ENCODE peak calls at places on chromosomes 12 and 14, in five cellular contexts. A is gastrocnemius medialis, V is A549, I is breast epithelium, W is H54. E is an unnamed sample.

GRCh38 chr14:103103461-103104388 is 9.2 kb downstream of the EXOC3L4 start:
- DNase-seq in W (peak; percentile 98), V (peak; percentile 88), I (no peak), A (no peak), E (peak; percentile 88)

GRCh38 chr12:23561536-23561935 is 387.9 kb downstream of the SOX5 start:
- DNase-seq in V (no peak), W (no peak), A (no peak), I (no peak), E (no peak)

GRCh38 chr12:31324845-31325523 is 966 bp downstream of the SINHCAF start:
- DNase-seq in V (peak; percentile 25), I (peak; percentile 63), A (peak; percentile 8), W (peak; percentile 32), E (peak; percentile 83)

GRCh38 chr14:96119947-96120346 is 80.8 kb downstream of the C14orf132 start:
- DNase-seq in I (no peak), W (no peak), A (no peak), V (no peak), E (no peak)

GRCh38 chr12:15522574-15523187 is 200.4 kb downstream of the PTPRO start:
- DNase-seq in V (peak; percentile 21), W (no peak), A (no peak), I (no peak), E (no peak)

GRCh38 chr12:47753021-47754001 is 5.4 kb downstream of the RAPGEF3 start:
- DNase-seq in W (no peak), V (no peak), I (peak; percentile 85), A (peak; percentile 92), E (no peak)

GRCh38 chr14:87175175-87175574 is 817.8 kb downstream of the GALC start:
- DNase-seq in I (no peak), V (no peak), W (no peak), A (no peak), E (no peak)

GRCh38 chr12:31362759-31363415 is 36.9 kb upstream of the SINHCAF start:
- DNase-seq in V (no peak), W (no peak), I (no peak), A (no peak), E (no peak)

GRCh38 chr12:111287125-111287900 is 81.6 kb downstream of the PHETA1 start:
- DNase-seq in I (no peak), W (no peak), A (no peak), V (no peak), E (no peak)

GRCh38 chr12:62653740-62654139 is 187.1 kb downstream of the MON2 start:
- DNase-seq in A (no peak), I (no peak), V (no peak), W (no peak), E (no peak)

GRCh38 chr14:74459289-74459946 is 33.4 kb upstream of the SYNDIG1L start:
- DNase-seq in W (peak; percentile 65), V (peak; percentile 51), A (no peak), I (no peak), E (no peak)

GRCh38 chr12:7075518-7075917 is 15.0 kb downstream of the C1S start:
- DNase-seq in W (no peak), A (no peak), V (no peak), I (no peak), E (no peak)
- TF ChIP-seq POLR2A in W (no peak), A (no peak), V (no peak), I (no peak), E (no peak)

GRCh38 chr12:24697769-24698168 is 251.1 kb downstream of the BCAT1 start:
- DNase-seq in V (no peak), I (no peak), A (no peak), W (no peak), E (no peak)
- TF ChIP-seq POLR2A in V (no peak), I (no peak), A (no peak), W (no peak), E (no peak)

GRCh38 chr12:4283512-4284255 is 10.1 kb downstream of the CCND2 start:
- DNase-seq in V (no peak), A (no peak), W (no peak), I (no peak), E (no peak)

GRCh38 chr12:4285070-4285469 is 11.5 kb downstream of the CCND2 start:
- DNase-seq in A (no peak), I (no peak), W (no peak), V (no peak), E (no peak)

GRCh38 chr12:4286228-4286627 is 12.7 kb downstream of the CCND2 start:
- DNase-seq in V (no peak), A (no peak), I (no peak), W (no peak), E (no peak)

GRCh38 chr12:4282892-4283511 is 9.4 kb downstream of the CCND2 start:
- DNase-seq in I (no peak), W (no peak), A (no peak), V (no peak), E (no peak)

DNA sequence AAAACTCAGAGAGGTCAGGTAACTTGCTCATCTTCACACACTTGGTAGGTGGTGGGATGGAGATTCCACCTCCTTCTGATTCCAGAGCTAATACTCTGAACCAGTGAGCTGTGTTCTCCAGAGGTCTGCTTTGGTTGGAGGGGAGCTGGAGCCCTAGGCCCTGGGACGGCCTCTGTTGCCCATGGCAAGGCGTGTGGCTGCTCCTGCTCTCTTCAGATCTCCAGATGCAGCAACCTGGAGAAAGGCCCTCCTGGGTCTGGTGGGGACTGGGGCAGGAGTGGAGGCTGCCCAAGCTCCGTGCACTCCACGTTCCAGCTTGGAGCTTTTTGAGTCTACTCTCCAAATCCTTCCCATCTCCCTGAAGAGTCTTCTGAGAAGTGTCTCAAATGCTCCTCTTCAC is 10.7 kb downstream of the CCND2 start:
- DNase-seq in W (no peak), V (no peak), A (no peak), I (no peak), E (no peak)
- TF ChIP-seq POLR2A in W (no peak), V (no peak), A (no peak), I (no peak), E (no peak)

GRCh38 chr14:83975435-83976222 is 1554.3 kb upstream of the FLRT2 start:
- DNase-seq in W (no peak), V (no peak), I (no peak), A (no peak), E (peak; percentile 27)

GRCh38 chr14:83974647-83975163 is 1555.2 kb upstream of the FLRT2 start:
- DNase-seq in A (no peak), V (no peak), I (no peak), W (no peak), E (no peak)

GRCh38 chr14:83969998-83970397 is 1559.9 kb upstream of the FLRT2 start:
- DNase-seq in V (no peak), I (no peak), W (no peak), A (no peak), E (no peak)
- TF ChIP-seq POLR2A in V (no peak), I (no peak), W (no peak), A (no peak), E (no peak)

DNA sequence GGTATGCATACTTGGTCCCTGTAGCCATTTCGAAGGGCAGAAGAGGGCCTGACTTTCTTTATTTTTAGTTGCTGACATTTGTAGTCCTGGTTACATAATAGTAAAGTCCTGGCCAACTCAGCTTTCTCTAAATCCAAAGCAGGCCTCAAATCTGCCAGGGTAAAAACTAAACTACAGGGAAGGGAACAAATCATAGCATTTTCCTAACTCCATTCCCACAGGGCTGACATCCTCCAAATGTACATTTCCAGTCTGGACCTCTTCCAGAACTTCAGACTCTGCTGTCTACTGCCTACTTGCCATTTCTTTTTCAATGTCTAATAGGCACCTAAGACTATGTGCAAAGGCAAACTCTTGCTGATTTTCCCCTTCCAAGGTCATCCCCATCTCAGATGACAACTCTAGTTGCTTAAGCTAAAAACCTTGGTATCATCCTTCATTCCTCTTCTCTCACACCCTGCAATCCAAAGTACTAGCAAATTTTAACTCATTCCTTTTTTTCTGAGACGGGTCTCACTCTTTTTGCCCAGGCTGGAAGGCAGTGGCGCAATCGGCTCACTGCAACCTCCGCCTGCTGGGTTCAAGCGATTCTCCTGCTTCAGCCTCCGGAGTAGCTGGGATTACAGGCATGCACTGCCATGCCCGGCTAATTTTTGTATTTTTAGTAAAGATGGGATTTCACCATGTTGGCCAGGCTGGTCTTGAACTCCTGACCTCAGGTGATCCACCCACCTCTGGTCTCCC is 2.0 kb downstream of the DDIT3 start:
- DNase-seq in V (no peak), I (no peak), A (no peak), W (no peak), E (no peak)
- TF ChIP-seq POLR2A in V (no peak), I (no peak), A (no peak), W (no peak), E (no peak)

GRCh38 chr12:57864811-57865751 is 18.6 kb upstream of the CTDSP2 start:
- DNase-seq in I (peak; percentile 74), A (peak; percentile 48), W (peak; percentile 77), V (peak; percentile 89), E (peak; percentile 70)
- TF ChIP-seq POLR2A in I (no peak), A (peak; percentile 58), W (peak; percentile 22), V (no peak), E (peak; percentile 39)

DNA sequence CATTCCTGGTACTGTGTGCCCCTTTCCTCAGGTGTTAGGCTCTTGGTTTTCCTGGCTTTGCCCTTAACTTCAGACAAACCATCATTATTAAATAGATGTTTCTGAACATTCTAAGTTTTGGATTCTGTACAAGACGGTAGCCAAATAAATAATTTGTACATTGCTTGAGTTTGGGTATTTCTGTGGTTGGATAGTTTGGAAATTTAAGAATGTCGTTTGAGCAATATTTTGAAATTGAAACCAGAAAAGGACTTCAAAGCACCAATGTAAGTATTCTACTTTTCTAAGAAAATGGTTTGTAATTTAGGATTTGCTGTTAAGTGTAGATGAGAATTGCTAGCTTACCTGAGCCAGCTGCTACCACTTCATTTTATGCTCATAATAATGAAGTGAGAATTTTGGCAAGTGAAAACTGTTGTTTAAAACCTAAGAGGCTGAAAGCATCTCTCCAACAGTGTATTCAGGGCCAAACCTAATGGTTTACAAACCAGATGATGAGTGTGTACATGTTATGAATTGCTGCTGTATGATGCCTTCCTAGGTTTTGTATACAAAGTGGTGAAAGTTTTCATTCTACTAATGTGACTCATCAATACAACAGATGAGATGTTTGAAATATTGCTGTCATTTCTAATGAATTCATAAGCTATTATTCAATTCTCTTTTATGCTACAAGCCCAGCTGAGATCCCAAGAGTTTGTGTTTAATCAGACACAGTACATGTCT is 181.5 kb upstream of the PRKD1 start:
- DNase-seq in V (no peak), W (no peak), I (no peak), A (no peak), E (no peak)
- TF ChIP-seq POLR2A in V (no peak), W (no peak), I (no peak), A (no peak), E (no peak)

E was measured in right lobe of liver.